ENCODE peak calls at places on chromosome 1, in five cellular contexts. M is mesendoderm, O is H9, U is trophoblast cell, E is H1. X is an unnamed sample.
A peak's percentile ranks its signal among the peaks of the same experiment; 100 is the strongest.

GRCh38 chr1:3125078-3125477 is 56.1 kb downstream of the PRDM16 start:
- DNase-seq in U (no peak), M (no peak), E (no peak), O (no peak), X (no peak)

GRCh38 chr1:159802060-159802459 is at the start of gene FCRL6:
- DNase-seq in E (no peak), U (no peak), O (no peak), M (no peak), X (no peak)

GRCh38 chr1:156601122-156601830 is at the start of gene GPATCH4:
- DNase-seq in M (peak; percentile 97), E (no peak), O (peak; percentile 88), U (peak; percentile 91), X (peak; percentile 92)

GRCh38 chr1:228154685-228155571 is 5.2 kb downstream of the GJC2 start:
- DNase-seq in E (no peak), U (peak; percentile 31), M (no peak), O (no peak), X (no peak)

GRCh38 chr1:227910506-227910905 is 37.2 kb downstream of the WNT9A start:
- DNase-seq in M (no peak), E (no peak), O (no peak), U (no peak), X (no peak)

GRCh38 chr1:89657886-89658285 is 25.0 kb downstream of the LRRC8C start:
- DNase-seq in O (no peak), E (no peak), M (no peak), U (no peak), X (peak; percentile 51)

GRCh38 chr1:109719337-109719837 is 7.3 kb downstream of the GSTM5 start:
- DNase-seq in O (no peak), M (no peak), E (no peak), U (no peak), X (peak; percentile 57)

GRCh38 chr1:151513626-151514101 is 2.5 kb downstream of the CGN start:
- DNase-seq in O (peak; percentile 46), M (peak; percentile 80), U (peak; percentile 57), E (no peak), X (peak; percentile 22)

GRCh38 chr1:172742599-172743500 is 83.9 kb downstream of the FASLG start:
- DNase-seq in U (peak; percentile 69), O (no peak), E (no peak), M (peak; percentile 34), X (peak; percentile 51)

GRCh38 chr1:21270086-21270689 is 20.1 kb downstream of the ECE1 start:
- DNase-seq in M (peak; percentile 92), E (peak; percentile 63), U (peak; percentile 93), O (peak; percentile 92), X (peak; percentile 52)

GRCh38 chr1:28885472-28885877 is 28.9 kb upstream of the EPB41 start:
- DNase-seq in M (no peak), E (no peak), O (peak; percentile 28), U (no peak), X (no peak)

GRCh38 chr1:8370046-8370881 is 52.4 kb downstream of the SLC45A1 start:
- DNase-seq in M (no peak), O (no peak), U (no peak), E (no peak), X (peak; percentile 33)

GRCh38 chr1:87386217-87386790 is 57.6 kb downstream of the LMO4 start:
- DNase-seq in O (no peak), M (no peak), E (no peak), U (no peak), X (no peak)

GRCh38 chr1:16174886-16175598 is 19.2 kb upstream of the EPHA2 start:
- DNase-seq in U (peak; percentile 41), M (no peak), E (no peak), O (no peak), X (no peak)

GRCh38 chr1:16174261-16174871 is 18.5 kb upstream of the EPHA2 start:
- DNase-seq in U (no peak), M (no peak), O (no peak), E (no peak), X (no peak)

GRCh38 chr1:16178596-16179497 is 23.0 kb upstream of the EPHA2 start:
- DNase-seq in O (no peak), U (no peak), E (no peak), M (peak; percentile 45), X (no peak)

GRCh38 chr1:16175610-16176553 is 20.0 kb upstream of the EPHA2 start:
- DNase-seq in U (no peak), E (no peak), O (no peak), M (no peak), X (peak; percentile 91)

GRCh38 chr1:16177306-16177705 is 21.4 kb upstream of the EPHA2 start:
- DNase-seq in O (no peak), E (no peak), M (no peak), U (no peak), X (no peak)
- H3K4ac ChIP-seq in O (no peak overlapping the region), E (no peak overlapping the region), M (no peak overlapping the region), U (no peak overlapping the region), X (peak overlapping the region; percentile 99)

GRCh38 chr1:81838600-81839218 is 38.0 kb downstream of the ADGRL2 start:
- DNase-seq in E (no peak), O (no peak), M (no peak), U (no peak), X (no peak)

GRCh38 chr1:81834268-81834667 is 33.5 kb downstream of the ADGRL2 start:
- DNase-seq in U (no peak), E (no peak), O (no peak), M (no peak), X (peak; percentile 47)

GRCh38 chr1:81833722-81834121 is 33.0 kb downstream of the ADGRL2 start:
- DNase-seq in E (no peak), M (no peak), O (no peak), U (no peak), X (no peak)

GRCh38 chr1:81834921-81835698 is 34.4 kb downstream of the ADGRL2 start:
- DNase-seq in M (no peak), U (no peak), O (no peak), E (no peak), X (peak; percentile 46)

GRCh38 chr1:81836007-81836626 is 35.4 kb downstream of the ADGRL2 start:
- DNase-seq in M (no peak), E (no peak), O (no peak), U (no peak), X (peak; percentile 3)
- H3K27ac ChIP-seq in M (no peak overlapping the region), E (no peak overlapping the region), O (no peak overlapping the region), U (no peak overlapping the region), X (no peak overlapping the region)

DNA sequence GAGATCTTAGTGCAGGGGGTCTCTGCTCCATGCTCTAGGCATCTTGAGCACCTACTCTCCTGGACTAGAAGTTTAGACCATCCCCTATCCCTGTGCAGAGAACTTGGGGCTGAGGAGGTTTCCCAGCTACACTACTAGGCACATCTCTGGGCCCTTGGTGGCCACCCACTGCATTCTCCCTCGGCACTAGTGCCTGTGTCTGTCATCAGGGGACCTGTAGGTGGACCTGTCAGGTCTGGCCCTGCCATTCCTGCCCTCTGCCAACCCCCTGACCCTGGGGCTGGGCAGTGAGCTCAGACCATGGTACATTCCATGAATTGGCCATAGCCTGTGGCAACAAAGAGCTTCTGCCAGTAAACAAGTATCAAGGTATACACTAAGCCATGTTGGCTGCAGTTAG is 269.1 kb downstream of the AKT3 start:
- DNase-seq in M (no peak), U (no peak), E (no peak), O (no peak), X (no peak)
- H3K4ac ChIP-seq in M (no peak overlapping the region), U (no peak overlapping the region), E (no peak overlapping the region), O (no peak overlapping the region), X (no peak overlapping the region)

GRCh38 chr1:184632415-184633175 is 122.1 kb downstream of the EDEM3 start:
- DNase-seq in E (no peak), M (no peak), O (no peak), U (no peak), X (no peak)
- H3K27ac ChIP-seq in E (no peak overlapping the region), M (no peak overlapping the region), O (no peak overlapping the region), U (no peak overlapping the region), X (no peak overlapping the region)

DNA sequence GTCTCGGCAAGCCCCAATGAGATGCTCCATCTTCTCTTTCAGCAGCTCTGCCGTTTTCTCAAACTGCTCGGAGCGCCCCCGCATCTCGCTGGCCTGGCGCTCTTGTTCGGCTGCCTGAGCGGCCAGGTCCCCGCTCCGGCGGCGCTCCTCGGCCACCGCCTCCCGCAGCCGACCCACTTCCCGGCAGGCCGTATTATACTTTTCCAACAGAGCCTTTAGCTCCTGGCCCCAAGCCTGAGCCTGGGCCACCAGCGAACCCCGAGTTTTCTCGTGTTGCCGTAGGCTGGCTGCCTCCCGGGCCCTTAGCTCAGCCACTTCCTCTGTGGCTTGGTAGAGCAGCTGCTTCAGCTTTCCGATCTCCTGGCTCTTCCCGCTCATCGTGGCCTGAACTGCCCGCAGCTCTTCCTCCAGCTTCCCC is 13.1 kb upstream of the PIAS3 start:
- DNase-seq in M (peak; percentile 60), O (peak; percentile 68), U (no peak), E (no peak), X (peak; percentile 46)
- H3K4ac ChIP-seq in M (no peak overlapping the region), O (no peak overlapping the region), U (no peak overlapping the region), E (no peak overlapping the region), X (peak overlapping the region; percentile 83)

GRCh38 chr1:111471012-111471411 is 2.8 kb upstream of the C1orf162 start:
- DNase-seq in O (no peak), E (no peak), M (no peak), U (no peak), X (no peak)
- H3K27ac ChIP-seq in O (no peak overlapping the region), E (no peak overlapping the region), M (no peak overlapping the region), U (no peak overlapping the region), X (no peak overlapping the region)

GRCh38 chr1:65470766-65471165 is 50.3 kb downstream of the LEPR start:
- DNase-seq in U (no peak), O (no peak), E (no peak), M (no peak), X (no peak)

GRCh38 chr1:65471213-65471833 is 50.9 kb downstream of the LEPR start:
- DNase-seq in U (no peak), M (no peak), E (no peak), O (no peak), X (no peak)

GRCh38 chr1:65469889-65470340 is 49.4 kb downstream of the LEPR start:
- DNase-seq in E (no peak), O (no peak), U (no peak), M (no peak), X (peak; percentile 32)

GRCh38 chr1:65467536-65467935 is 47.1 kb downstream of the LEPR start:
- DNase-seq in U (no peak), O (peak; percentile 90), E (peak; percentile 60), M (peak; percentile 91), X (peak; percentile 58)

GRCh38 chr1:65469126-65469888 is 48.8 kb downstream of the LEPR start:
- DNase-seq in M (no peak), E (no peak), O (no peak), U (no peak), X (peak; percentile 34)
- H3K4ac ChIP-seq in M (no peak overlapping the region), E (no peak overlapping the region), O (no peak overlapping the region), U (no peak overlapping the region), X (no peak overlapping the region)